ENCODE peak calls at places on chromosomes 16 and 17, in eight cellular contexts. One of them, this sample, is unnamed.
A peak's percentile ranks its signal among the peaks of the same experiment; 100 is the strongest.

GRCh38 chr17:5422505-5422904 is 2.5 kb downstream of the RPAIN start:
- DNase-seq in IMR-90: peak; percentile 83
- DNase-seq in gastrocnemius medialis: no peak
- DNase-seq in cardiac muscle cell: no peak
- DNase-seq in neural progenitor cell: no peak
- DNase-seq in heart left ventricle: no peak
- DNase-seq in left ventricle myocardium inferior: no peak
- DNase-seq in PC-3: peak; percentile 85
- DNase-seq in this sample: no peak

GRCh38 chr17:64024781-64025731 is 4.6 kb upstream of the ICAM2 start:
- DNase-seq in cardiac muscle cell: peak; percentile 3
- DNase-seq in PC-3: peak; percentile 43
- DNase-seq in left ventricle myocardium inferior: no peak
- DNase-seq in gastrocnemius medialis: no peak
- DNase-seq in neural progenitor cell: no peak
- DNase-seq in heart left ventricle: no peak
- DNase-seq in IMR-90: peak; percentile 37
- DNase-seq in this sample: peak; percentile 45

GRCh38 chr17:10105513-10106001 is 92.8 kb downstream of the GAS7 start:
- DNase-seq in PC-3: no peak
- DNase-seq in neural progenitor cell: no peak
- DNase-seq in heart left ventricle: peak; percentile 75
- DNase-seq in IMR-90: peak; percentile 90
- DNase-seq in cardiac muscle cell: peak; percentile 80
- DNase-seq in left ventricle myocardium inferior: peak; percentile 63
- DNase-seq in gastrocnemius medialis: no peak
- DNase-seq in this sample: no peak

GRCh38 chr16:78884199-78884598 is 716.3 kb downstream of the MAF start:
- DNase-seq in PC-3: no peak
- DNase-seq in heart left ventricle: no peak
- DNase-seq in gastrocnemius medialis: no peak
- DNase-seq in left ventricle myocardium inferior: no peak
- DNase-seq in cardiac muscle cell: no peak
- DNase-seq in IMR-90: no peak
- DNase-seq in neural progenitor cell: no peak
- DNase-seq in this sample: no peak

GRCh38 chr16:66275795-66276428 is 90.6 kb upstream of the CDH5 start:
- DNase-seq in gastrocnemius medialis: no peak
- DNase-seq in neural progenitor cell: peak; percentile 70
- DNase-seq in PC-3: peak; percentile 80
- DNase-seq in left ventricle myocardium inferior: no peak
- DNase-seq in IMR-90: peak; percentile 76
- DNase-seq in heart left ventricle: no peak
- DNase-seq in cardiac muscle cell: peak; percentile 68
- DNase-seq in this sample: no peak

GRCh38 chr17:72150632-72151460 is 30.0 kb downstream of the SOX9 start:
- DNase-seq in IMR-90: no peak
- DNase-seq in cardiac muscle cell: no peak
- DNase-seq in left ventricle myocardium inferior: no peak
- DNase-seq in PC-3: no peak
- DNase-seq in heart left ventricle: no peak
- DNase-seq in neural progenitor cell: peak; percentile 61
- DNase-seq in gastrocnemius medialis: no peak
- DNase-seq in this sample: no peak

GRCh38 chr17:81884520-81884919 is 6.9 kb downstream of the ALYREF start:
- DNase-seq in cardiac muscle cell: no peak
- DNase-seq in gastrocnemius medialis: no peak
- DNase-seq in IMR-90: no peak
- DNase-seq in neural progenitor cell: no peak
- DNase-seq in PC-3: no peak
- DNase-seq in left ventricle myocardium inferior: no peak
- DNase-seq in heart left ventricle: no peak
- DNase-seq in this sample: no peak

GRCh38 chr17:51487947-51488346 is 227.6 kb downstream of the UTP18 start:
- DNase-seq in PC-3: peak; percentile 56
- DNase-seq in cardiac muscle cell: peak; percentile 40
- DNase-seq in left ventricle myocardium inferior: no peak
- DNase-seq in neural progenitor cell: peak; percentile 59
- DNase-seq in gastrocnemius medialis: no peak
- DNase-seq in IMR-90: no peak
- DNase-seq in heart left ventricle: no peak
- DNase-seq in this sample: no peak

GRCh38 chr17:76793775-76794174 is 55.9 kb downstream of the MFSD11 start:
- DNase-seq in PC-3: peak; percentile 79
- DNase-seq in neural progenitor cell: peak; percentile 51
- DNase-seq in IMR-90: peak; percentile 23
- DNase-seq in left ventricle myocardium inferior: no peak
- DNase-seq in heart left ventricle: no peak
- DNase-seq in cardiac muscle cell: no peak
- DNase-seq in gastrocnemius medialis: no peak
- DNase-seq in this sample: no peak

GRCh38 chr17:37818689-37819088 is 73.8 kb upstream of the HNF1B start:
- DNase-seq in gastrocnemius medialis: no peak
- DNase-seq in cardiac muscle cell: no peak
- DNase-seq in IMR-90: peak; percentile 89
- DNase-seq in PC-3: peak; percentile 87
- DNase-seq in neural progenitor cell: no peak
- DNase-seq in left ventricle myocardium inferior: no peak
- DNase-seq in heart left ventricle: no peak
- DNase-seq in this sample: no peak

GRCh38 chr16:55465077-55465896 is 13.7 kb upstream of the MMP2 start:
- DNase-seq in heart left ventricle: peak; percentile 89
- DNase-seq in neural progenitor cell: peak; percentile 94
- DNase-seq in IMR-90: peak; percentile 79
- DNase-seq in PC-3: peak; percentile 86
- DNase-seq in gastrocnemius medialis: peak; percentile 79
- DNase-seq in cardiac muscle cell: peak; percentile 94
- DNase-seq in left ventricle myocardium inferior: peak; percentile 85
- DNase-seq in this sample: peak; percentile 97

GRCh38 chr16:84806256-84806889 is 13.4 kb upstream of the CRISPLD2 start:
- DNase-seq in cardiac muscle cell: no peak
- DNase-seq in heart left ventricle: peak; percentile 81
- DNase-seq in gastrocnemius medialis: no peak
- DNase-seq in IMR-90: peak; percentile 95
- DNase-seq in PC-3: peak; percentile 83
- DNase-seq in left ventricle myocardium inferior: peak; percentile 52
- DNase-seq in neural progenitor cell: no peak
- DNase-seq in this sample: no peak

GRCh38 chr17:13957636-13958035 is 111.7 kb upstream of the COX10 start:
- DNase-seq in cardiac muscle cell: no peak
- DNase-seq in neural progenitor cell: no peak
- DNase-seq in PC-3: peak; percentile 41
- DNase-seq in gastrocnemius medialis: no peak
- DNase-seq in heart left ventricle: no peak
- DNase-seq in IMR-90: peak; percentile 49
- DNase-seq in left ventricle myocardium inferior: no peak
- DNase-seq in this sample: no peak

GRCh38 chr17:1179635-1180433 is at the start of gene ABR:
- DNase-seq in heart left ventricle: peak; percentile 60
- DNase-seq in cardiac muscle cell: peak; percentile 79
- DNase-seq in neural progenitor cell: peak; percentile 89
- DNase-seq in gastrocnemius medialis: no peak
- DNase-seq in IMR-90: peak; percentile 26
- DNase-seq in left ventricle myocardium inferior: peak; percentile 55
- DNase-seq in PC-3: no peak
- DNase-seq in this sample: no peak

GRCh38 chr17:65027305-65027704 is 29.2 kb downstream of the GNA13 start:
- DNase-seq in neural progenitor cell: peak; percentile 27
- DNase-seq in cardiac muscle cell: no peak
- DNase-seq in IMR-90: peak; percentile 83
- DNase-seq in heart left ventricle: no peak
- DNase-seq in gastrocnemius medialis: no peak
- DNase-seq in PC-3: peak; percentile 96
- DNase-seq in left ventricle myocardium inferior: no peak
- DNase-seq in this sample: no peak

GRCh38 chr16:80407265-80407987 is 133.4 kb upstream of the DYNLRB2 start:
- DNase-seq in PC-3: no peak
- DNase-seq in IMR-90: no peak
- DNase-seq in cardiac muscle cell: no peak
- DNase-seq in neural progenitor cell: peak; percentile 56
- DNase-seq in left ventricle myocardium inferior: no peak
- DNase-seq in gastrocnemius medialis: no peak
- DNase-seq in heart left ventricle: no peak
- DNase-seq in this sample: no peak

GRCh38 chr17:39529455-39529854 is 68.2 kb downstream of the CDK12 start:
- DNase-seq in cardiac muscle cell: no peak
- DNase-seq in IMR-90: no peak
- DNase-seq in heart left ventricle: no peak
- DNase-seq in gastrocnemius medialis: no peak
- DNase-seq in PC-3: no peak
- DNase-seq in neural progenitor cell: no peak
- DNase-seq in left ventricle myocardium inferior: no peak
- DNase-seq in this sample: no peak

DNA sequence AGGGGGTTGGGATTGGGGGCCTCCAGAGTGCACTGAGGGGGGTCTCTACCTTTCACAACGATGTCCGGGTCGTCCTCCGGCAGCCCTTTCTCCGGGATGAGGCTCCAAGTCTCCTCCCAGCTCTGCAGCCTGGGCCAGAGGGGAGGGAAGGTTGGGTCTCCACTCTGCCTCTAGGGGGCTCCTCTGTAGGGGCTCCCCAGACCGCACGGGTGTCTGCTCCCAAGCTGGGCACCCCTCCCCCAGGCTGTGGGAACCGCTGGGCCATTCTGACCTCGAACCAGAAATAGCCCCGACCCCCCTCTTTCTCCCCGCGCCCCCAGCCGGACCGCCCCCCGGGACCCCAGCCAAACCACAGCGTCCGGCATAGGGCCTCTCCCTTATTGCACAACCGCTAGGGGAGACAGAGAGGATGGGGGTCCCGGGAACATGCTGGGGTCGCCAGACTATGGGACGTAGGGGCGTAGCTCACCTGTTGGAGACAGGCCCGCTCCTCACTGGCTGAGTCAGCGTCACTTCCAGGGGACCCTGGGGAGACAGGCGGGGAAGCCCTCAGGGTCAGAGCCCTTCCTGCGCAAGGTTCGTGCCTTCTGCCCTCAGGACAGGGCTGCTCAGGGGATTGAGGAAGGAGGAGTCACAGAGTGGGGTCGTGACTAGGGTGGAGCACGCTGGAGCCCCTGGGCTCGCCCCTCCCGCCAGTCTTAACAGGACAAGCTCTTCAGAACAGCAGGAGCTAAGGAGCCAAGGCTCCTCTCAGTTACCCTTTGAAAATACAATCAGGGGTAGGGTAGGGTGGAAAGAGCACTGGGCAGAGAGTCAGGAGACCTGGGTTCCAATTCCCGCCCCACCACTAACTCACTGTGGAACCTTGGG is 2.7 kb downstream of the PLEKHH3 start:
- DNase-seq in gastrocnemius medialis: peak; percentile 70
- DNase-seq in left ventricle myocardium inferior: peak; percentile 77
- DNase-seq in IMR-90: peak; percentile 50
- DNase-seq in PC-3: no peak
- DNase-seq in neural progenitor cell: peak; percentile 74
- DNase-seq in heart left ventricle: peak; percentile 87
- DNase-seq in cardiac muscle cell: peak; percentile 61
- DNase-seq in this sample: no peak
- H3K4me1 ChIP-seq in gastrocnemius medialis: peaks cover 41% of the 10 kb centered on the region
- H3K4me1 ChIP-seq in left ventricle myocardium inferior: peaks cover 76% of the 10 kb centered on the region
- H3K4me1 ChIP-seq in IMR-90: peaks cover 21% of the 10 kb centered on the region
- H3K4me1 ChIP-seq in PC-3: peaks cover 22% of the 10 kb centered on the region
- H3K4me1 ChIP-seq in neural progenitor cell: peaks cover 34% of the 10 kb centered on the region
- H3K4me1 ChIP-seq in heart left ventricle: peaks cover 16% of the 10 kb centered on the region
- H3K4me1 ChIP-seq in cardiac muscle cell: peaks cover 25% of the 10 kb centered on the region
- H3K4me1 ChIP-seq in this sample: peaks cover 41% of the 10 kb centered on the region

GRCh38 chr16:54458923-54459322 is 172.3 kb upstream of the IRX3 start:
- DNase-seq in left ventricle myocardium inferior: no peak
- DNase-seq in IMR-90: no peak
- DNase-seq in PC-3: no peak
- DNase-seq in gastrocnemius medialis: no peak
- DNase-seq in cardiac muscle cell: no peak
- DNase-seq in heart left ventricle: no peak
- DNase-seq in neural progenitor cell: no peak
- DNase-seq in this sample: no peak

GRCh38 chr16:54455021-54455725 is 168.6 kb upstream of the IRX3 start:
- DNase-seq in heart left ventricle: no peak
- DNase-seq in PC-3: no peak
- DNase-seq in IMR-90: no peak
- DNase-seq in left ventricle myocardium inferior: no peak
- DNase-seq in neural progenitor cell: no peak
- DNase-seq in cardiac muscle cell: no peak
- DNase-seq in gastrocnemius medialis: no peak
- DNase-seq in this sample: no peak

GRCh38 chr16:54456291-54456690 is 169.7 kb upstream of the IRX3 start:
- DNase-seq in cardiac muscle cell: no peak
- DNase-seq in gastrocnemius medialis: no peak
- DNase-seq in heart left ventricle: no peak
- DNase-seq in neural progenitor cell: no peak
- DNase-seq in PC-3: no peak
- DNase-seq in IMR-90: no peak
- DNase-seq in left ventricle myocardium inferior: no peak
- DNase-seq in this sample: no peak

GRCh38 chr16:54454616-54455015 is 168.0 kb upstream of the IRX3 start:
- DNase-seq in PC-3: no peak
- DNase-seq in left ventricle myocardium inferior: no peak
- DNase-seq in heart left ventricle: no peak
- DNase-seq in gastrocnemius medialis: no peak
- DNase-seq in cardiac muscle cell: no peak
- DNase-seq in IMR-90: no peak
- DNase-seq in neural progenitor cell: no peak
- DNase-seq in this sample: no peak

GRCh38 chr16:54453863-54454262 is 167.3 kb upstream of the IRX3 start:
- DNase-seq in gastrocnemius medialis: no peak
- DNase-seq in IMR-90: no peak
- DNase-seq in PC-3: no peak
- DNase-seq in cardiac muscle cell: no peak
- DNase-seq in neural progenitor cell: no peak
- DNase-seq in left ventricle myocardium inferior: no peak
- DNase-seq in heart left ventricle: no peak
- DNase-seq in this sample: no peak
- H3K27ac ChIP-seq in gastrocnemius medialis: no peak overlapping the region
- H3K27ac ChIP-seq in IMR-90: no peak overlapping the region
- H3K27ac ChIP-seq in PC-3: no peak overlapping the region
- H3K27ac ChIP-seq in cardiac muscle cell: no peak overlapping the region
- H3K27ac ChIP-seq in neural progenitor cell: no peak overlapping the region
- H3K27ac ChIP-seq in left ventricle myocardium inferior: no peak overlapping the region
- H3K27ac ChIP-seq in heart left ventricle: no peak overlapping the region
- H3K27ac ChIP-seq in this sample: no peak overlapping the region

DNA sequence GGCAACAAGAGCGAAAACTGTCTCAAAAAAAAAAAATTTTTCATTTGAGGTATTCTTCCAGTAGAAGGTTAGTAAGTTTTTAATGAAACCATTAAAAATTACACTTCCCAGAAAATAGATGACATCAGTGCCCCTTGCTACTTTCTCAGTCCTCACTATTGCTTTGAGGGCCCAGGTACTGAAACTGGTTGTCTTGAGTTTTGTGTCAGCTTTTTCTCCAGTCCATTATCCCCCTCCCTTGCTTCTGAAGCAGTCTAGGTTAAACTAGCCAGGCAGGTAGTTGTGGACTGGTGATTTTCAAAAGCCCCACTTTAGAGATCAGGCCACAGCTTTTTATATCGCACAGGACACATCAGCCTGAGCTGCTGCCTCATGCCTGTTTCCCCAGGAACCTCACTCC is 10.9 kb downstream of the SMCR8 start:
- DNase-seq in heart left ventricle: no peak
- DNase-seq in cardiac muscle cell: no peak
- DNase-seq in IMR-90: no peak
- DNase-seq in PC-3: no peak
- DNase-seq in left ventricle myocardium inferior: no peak
- DNase-seq in neural progenitor cell: no peak
- DNase-seq in gastrocnemius medialis: no peak
- DNase-seq in this sample: no peak
- H3K36me3 ChIP-seq in heart left ventricle: peaks cover 87% of the 10 kb centered on the region
- H3K36me3 ChIP-seq in cardiac muscle cell: peaks cover 13% of the 10 kb centered on the region
- H3K36me3 ChIP-seq in IMR-90: peaks cover 41% of the 10 kb centered on the region
- H3K36me3 ChIP-seq in PC-3: peaks cover 34% of the 10 kb centered on the region
- H3K36me3 ChIP-seq in left ventricle myocardium inferior: peaks cover 84% of the 10 kb centered on the region
- H3K36me3 ChIP-seq in neural progenitor cell: no peaks in the 10 kb centered on the region
- H3K36me3 ChIP-seq in gastrocnemius medialis: peaks cover 69% of the 10 kb centered on the region
- H3K36me3 ChIP-seq in this sample: peaks cover 94% of the 10 kb centered on the region

GRCh38 chr17:35788504-35788998 is 6.9 kb downstream of the MMP28 start:
- DNase-seq in gastrocnemius medialis: no peak
- DNase-seq in PC-3: peak; percentile 81
- DNase-seq in neural progenitor cell: no peak
- DNase-seq in heart left ventricle: no peak
- DNase-seq in left ventricle myocardium inferior: no peak
- DNase-seq in IMR-90: peak; percentile 92
- DNase-seq in cardiac muscle cell: no peak
- DNase-seq in this sample: no peak
- H3K4me1 ChIP-seq in gastrocnemius medialis: peaks cover 2% of the 10 kb centered on the region
- H3K4me1 ChIP-seq in PC-3: peaks cover 50% of the 10 kb centered on the region
- H3K4me1 ChIP-seq in neural progenitor cell: no peaks in the 10 kb centered on the region
- H3K4me1 ChIP-seq in heart left ventricle: no peaks in the 10 kb centered on the region
- H3K4me1 ChIP-seq in left ventricle myocardium inferior: peaks cover 8% of the 10 kb centered on the region
- H3K4me1 ChIP-seq in IMR-90: peaks cover 24% of the 10 kb centered on the region
- H3K4me1 ChIP-seq in cardiac muscle cell: peaks cover 14% of the 10 kb centered on the region
- H3K4me1 ChIP-seq in this sample: peaks cover 92% of the 10 kb centered on the region